ENCODE peak calls at places on chromosomes 4 and X, in nine cellular contexts. A, T, J, C, G, V, R, Z and X are unnamed samples. For H3K4me1, the result is how much of the 10 kb centered on the place peaks cover.

GRCh38 chr4:5378002-5378401 is 326.7 kb downstream of the STK32B start:
- DNase-seq in A (no peak), T (no peak), J (no peak), C (peak), G (no peak), V (peak), R (peak), Z (no peak), X (no peak)

GRCh38 chrX:74248889-74249288 is 55.1 kb upstream of the ZCCHC13 start:
- DNase-seq in A (no peak), T (no peak), J (peak), C (peak), G (peak), V (no peak), R (no peak), Z (no peak), X (no peak)

GRCh38 chr4:146338512-146338911 is 124.2 kb downstream of the REELD1 start:
- DNase-seq in A (no peak), T (no peak), J (no peak), C (no peak), G (no peak), V (peak), R (no peak), Z (no peak), X (no peak)

GRCh38 chr4:154014401-154015105 is 225.7 kb upstream of the SFRP2 start:
- DNase-seq in A (no peak), T (no peak), J (no peak), C (no peak), G (no peak), V (no peak), R (no peak), Z (no peak), X (no peak)

GRCh38 chr4:1644906-1645657 is 39.0 kb downstream of the FAM53A start:
- DNase-seq in A (peak), T (no peak), J (peak), C (peak), G (peak), V (no peak), R (no peak), Z (no peak), X (no peak)

GRCh38 chrX:39576081-39576701 is 521.6 kb downstream of the BCOR start:
- DNase-seq in A (no peak), T (no peak), J (no peak), C (peak), G (no peak), V (no peak), R (no peak), Z (no peak), X (peak)

GRCh38 chr4:153318696-153319320 is 25.7 kb upstream of the MND1 start:
- DNase-seq in A (no peak), T (no peak), J (peak), C (peak), G (peak), V (peak), R (peak), Z (peak), X (no peak)

GRCh38 chr4:99179626-99180025 is 35.5 kb upstream of the ADH4 start:
- DNase-seq in A (no peak), T (no peak), J (no peak), C (no peak), G (no peak), V (no peak), R (no peak), Z (no peak), X (no peak)

GRCh38 chr4:111681751-111682150 is 463.5 kb upstream of the FAM241A start:
- DNase-seq in A (no peak), T (no peak), J (no peak), C (no peak), G (no peak), V (no peak), R (no peak), Z (no peak), X (no peak)

GRCh38 chrX:38045697-38046096 is 39.3 kb downstream of the SYTL5 start:
- DNase-seq in A (no peak), T (no peak), J (peak), C (no peak), G (no peak), V (no peak), R (no peak), Z (peak), X (no peak)

GRCh38 chr4:112519689-112520597 is 4.0 kb upstream of the NEUROG2 start:
- DNase-seq in A (no peak), T (no peak), J (no peak), C (peak), G (no peak), V (no peak), R (peak), Z (no peak), X (no peak)

GRCh38 chr4:140236649-140237160 is 82.7 kb upstream of the MAML3 start:
- DNase-seq in A (no peak), T (no peak), J (no peak), C (no peak), G (no peak), V (peak), R (no peak), Z (no peak), X (no peak)

GRCh38 chrX:103831803-103832544 is at the start of gene RAB9B:
- DNase-seq in A (peak), T (peak), J (peak), C (peak), G (peak), V (peak), R (no peak), Z (peak), X (peak)

GRCh38 chrX:46587753-46588171 is 14.2 kb downstream of the CHST7 start:
- DNase-seq in A (no peak), T (no peak), J (no peak), C (no peak), G (no peak), V (no peak), R (no peak), Z (no peak), X (no peak)

GRCh38 chr4:189656551-189657165 is 284.0 kb upstream of the FRG1 start:
- DNase-seq in A (no peak), T (no peak), J (peak), C (no peak), G (no peak), V (no peak), R (no peak), Z (no peak), X (no peak)

GRCh38 chr4:73620115-73620792 is at the start of gene RASSF6:
- DNase-seq in A (no peak), T (peak), J (peak), C (peak), G (no peak), V (no peak), R (peak), Z (no peak), X (no peak)

GRCh38 chrX:69014200-69014599 is 151.1 kb downstream of the PJA1 start:
- DNase-seq in A (no peak), T (peak), J (no peak), C (no peak), G (no peak), V (peak), R (no peak), Z (no peak), X (no peak)

GRCh38 chrX:108468486-108468885 is 28.8 kb downstream of the COL4A5 start:
- DNase-seq in A (no peak), T (no peak), J (no peak), C (no peak), G (no peak), V (peak), R (no peak), Z (no peak), X (no peak)

GRCh38 chr4:151807220-151807619 is 46.4 kb upstream of the GATB start:
- DNase-seq in A (no peak), T (no peak), J (no peak), C (no peak), G (peak), V (no peak), R (no peak), Z (no peak), X (no peak)

GRCh38 chr4:88900432-88900831 is 156.6 kb downstream of the FAM13A start:
- DNase-seq in A (no peak), T (no peak), J (no peak), C (no peak), G (no peak), V (peak), R (no peak), Z (no peak), X (no peak)

GRCh38 chr4:8537041-8537461 is 43.1 kb upstream of the GPR78 start:
- DNase-seq in A (peak), T (peak), J (peak), C (no peak), G (peak), V (peak), R (no peak), Z (peak), X (peak)

GRCh38 chrX:42195506-42195905 is 272.2 kb upstream of the CASK start:
- DNase-seq in A (no peak), T (no peak), J (no peak), C (peak), G (no peak), V (no peak), R (no peak), Z (no peak), X (no peak)

GRCh38 chr4:126364290-126364978 is 1049.7 kb downstream of the FAT4 start:
- DNase-seq in A (no peak), T (no peak), J (no peak), C (no peak), G (no peak), V (peak), R (no peak), Z (no peak), X (no peak)

GRCh38 chr4:47839259-47839658 is 1.4 kb upstream of the CORIN start:
- DNase-seq in A (no peak), T (no peak), J (peak), C (peak), G (peak), V (peak), R (peak), Z (peak), X (peak)

GRCh38 chr4:26281876-26282275 is 38.9 kb upstream of the RBPJ start:
- DNase-seq in A (no peak), T (no peak), J (no peak), C (no peak), G (no peak), V (peak), R (no peak), Z (no peak), X (no peak)

GRCh38 chrX:54964766-54965511 is 29.0 kb downstream of the PFKFB1 start:
- DNase-seq in A (no peak), T (no peak), J (no peak), C (no peak), G (no peak), V (no peak), R (no peak), Z (no peak), X (no peak)

GRCh38 chr4:53461244-53461643 is 83.8 kb downstream of the FIP1L1 start:
- DNase-seq in A (no peak), T (no peak), J (no peak), C (no peak), G (no peak), V (peak), R (no peak), Z (no peak), X (no peak)

GRCh38 chr4:13626492-13627184 is 887 bp downstream of the BOD1L1 start:
- DNase-seq in A (no peak), T (no peak), J (no peak), C (no peak), G (no peak), V (no peak), R (no peak), Z (peak), X (no peak)

GRCh38 chr4:75834095-75834771 is 68.0 kb downstream of the PPEF2 start:
- DNase-seq in A (no peak), T (no peak), J (no peak), C (no peak), G (no peak), V (no peak), R (no peak), Z (no peak), X (no peak)

GRCh38 chr4:109557433-109557832 is 2.6 kb upstream of the MCUB start:
- DNase-seq in A (no peak), T (no peak), J (no peak), C (no peak), G (no peak), V (no peak), R (no peak), Z (no peak), X (no peak)

GRCh38 chr4:88514557-88515511 is 8.7 kb downstream of the PYURF start:
- DNase-seq in A (no peak), T (no peak), J (no peak), C (no peak), G (no peak), V (no peak), R (no peak), Z (no peak), X (no peak)

GRCh38 chr4:28555851-28556250 is 1695.2 kb downstream of the STIM2 start:
- DNase-seq in A (no peak), T (no peak), J (no peak), C (no peak), G (no peak), V (peak), R (no peak), Z (no peak), X (no peak)

GRCh38 chr4:173399016-173399415 is at the start of gene SCRG1:
- DNase-seq in A (no peak), T (no peak), J (no peak), C (peak), G (peak), V (peak), R (no peak), Z (peak), X (peak)

GRCh38 chrX:40471965-40472648 is 108.7 kb upstream of the ATP6AP2 start:
- DNase-seq in A (no peak), T (peak), J (peak), C (peak), G (peak), V (peak), R (peak), Z (peak), X (no peak)

GRCh38 chr4:76784237-76784636 is 113.7 kb downstream of the SOWAHB start:
- DNase-seq in A (no peak), T (no peak), J (no peak), C (peak), G (no peak), V (no peak), R (peak), Z (no peak), X (no peak)

GRCh38 chr4:142600952-142601351 is 245.1 kb downstream of the INPP4B start:
- DNase-seq in A (no peak), T (no peak), J (no peak), C (no peak), G (no peak), V (no peak), R (no peak), Z (no peak), X (no peak)

GRCh38 chr4:76782837-76783236 is 115.1 kb downstream of the SOWAHB start:
- DNase-seq in A (no peak), T (no peak), J (no peak), C (peak), G (no peak), V (peak), R (no peak), Z (no peak), X (no peak)

GRCh38 chr4:176034498-176034897 is 31.1 kb upstream of the WDR17 start:
- DNase-seq in A (no peak), T (no peak), J (peak), C (peak), G (peak), V (peak), R (peak), Z (peak), X (no peak)

GRCh38 chrX:71095971-71096701 is 485 bp downstream of the FOXO4 start:
- DNase-seq in A (no peak), T (peak), J (no peak), C (no peak), G (no peak), V (peak), R (no peak), Z (no peak), X (peak)

GRCh38 chr4:80071643-80072606 is 1.1 kb downstream of the ANTXR2 start:
- DNase-seq in A (peak), T (peak), J (peak), C (peak), G (peak), V (peak), R (no peak), Z (peak), X (peak)

GRCh38 chr4:80070880-80071620 is 2.0 kb downstream of the ANTXR2 start:
- DNase-seq in A (no peak), T (no peak), J (peak), C (no peak), G (no peak), V (peak), R (no peak), Z (no peak), X (no peak)

GRCh38 chr4:80072607-80073361 is at the start of gene ANTXR2:
- DNase-seq in A (peak), T (peak), J (peak), C (peak), G (peak), V (peak), R (no peak), Z (peak), X (peak)

GRCh38 chr4:80069108-80069836 is 3.8 kb downstream of the ANTXR2 start:
- DNase-seq in A (no peak), T (no peak), J (no peak), C (no peak), G (no peak), V (peak), R (no peak), Z (no peak), X (no peak)

DNA sequence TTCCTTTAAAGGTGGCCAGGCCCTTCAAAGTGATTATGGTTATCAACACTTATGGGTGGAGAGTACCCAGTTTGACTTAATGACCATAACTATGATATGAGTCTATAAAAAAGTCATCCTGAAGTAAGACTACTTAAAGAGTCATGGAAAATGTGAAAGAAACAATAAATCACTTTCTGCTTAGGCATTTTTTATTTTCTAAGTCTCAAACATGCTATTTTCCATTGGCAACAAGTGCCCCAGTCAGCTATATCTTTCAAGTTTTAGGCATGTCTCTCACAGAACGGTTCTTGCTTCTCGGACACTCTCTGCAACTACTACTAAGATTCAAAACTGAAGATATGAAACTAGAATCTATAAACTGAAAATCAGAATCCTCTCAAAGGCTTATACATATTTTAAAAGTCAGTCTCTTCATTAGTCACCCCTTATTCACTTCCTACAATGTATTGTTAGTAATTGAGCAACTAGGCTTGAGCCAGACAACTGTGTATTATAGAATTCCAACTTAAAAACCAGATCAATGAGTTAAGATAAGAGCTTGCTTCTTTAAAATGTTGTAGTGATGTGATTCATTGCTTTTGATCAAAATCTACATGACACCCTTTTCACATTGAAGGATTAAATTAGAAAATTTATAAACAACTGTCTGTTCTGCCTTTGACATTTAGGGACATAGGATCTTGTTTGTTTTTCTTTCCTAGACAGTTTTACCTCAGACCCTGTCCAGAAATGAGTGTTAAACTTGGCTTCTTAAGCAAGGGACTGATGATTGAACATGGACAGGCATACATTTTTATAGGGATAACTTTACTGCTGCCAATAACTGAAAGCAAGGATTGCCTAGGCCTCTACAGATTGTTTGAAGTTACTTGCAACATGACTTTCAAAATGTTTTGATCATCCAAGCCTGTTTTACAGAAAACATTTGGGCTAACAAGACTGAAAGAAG is 2.9 kb downstream of the ANTXR2 start:
- DNase-seq in A (no peak), T (no peak), J (no peak), C (no peak), G (no peak), V (peak), R (no peak), Z (no peak), X (no peak)
- H3K4me1 ChIP-seq in A (under half), T (under half), J (under half), C (under half), G (under half), V (under half), R (under half), Z (under half), X (under half)

GRCh38 chrX:66676990-66677389 is 38.1 kb upstream of the EDA2R start:
- DNase-seq in A (no peak), T (no peak), J (no peak), C (no peak), G (no peak), V (peak), R (no peak), Z (no peak), X (no peak)
- H3K4me3 ChIP-seq in A (no peak), T (no peak), J (no peak), C (no peak), G (no peak), V (no peak), R (peak), Z (no peak), X (no peak)

DNA sequence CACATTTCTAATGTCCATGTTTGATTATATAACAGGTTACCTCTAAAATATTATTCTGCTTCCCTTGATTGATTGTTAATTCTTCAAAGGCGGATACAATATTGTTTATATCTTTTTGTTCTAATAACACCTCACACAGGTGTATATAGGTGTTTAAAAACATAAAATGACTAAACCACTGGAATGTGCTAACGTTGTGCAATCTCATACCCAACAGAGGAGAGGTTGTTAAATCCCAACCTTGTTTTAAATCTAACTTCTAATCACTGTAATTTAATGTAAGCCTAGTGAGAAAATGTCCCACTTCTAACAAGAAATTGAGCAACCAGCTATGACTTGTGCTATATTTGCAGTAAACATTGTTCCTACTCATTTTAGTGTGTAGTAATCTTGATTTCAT is 1.3 kb downstream of the ODAM start:
- DNase-seq in A (no peak), T (no peak), J (no peak), C (no peak), G (no peak), V (no peak), R (no peak), Z (no peak), X (no peak)
- H3K4me1 ChIP-seq in A (under half), T (under half), J (under half), C (under half), G (under half), V (under half), R (under half), Z (under half), X (under half)

GRCh38 chr4:108193891-108194672 is 25.4 kb upstream of the LEF1 start:
- DNase-seq in A (no peak), T (no peak), J (no peak), C (peak), G (no peak), V (no peak), R (no peak), Z (no peak), X (no peak)

GRCh38 chr4:108188770-108189169 is 20.0 kb upstream of the LEF1 start:
- DNase-seq in A (no peak), T (no peak), J (no peak), C (no peak), G (no peak), V (no peak), R (no peak), Z (no peak), X (no peak)

GRCh38 chr4:108192056-108192455 is 23.3 kb upstream of the LEF1 start:
- DNase-seq in A (no peak), T (no peak), J (no peak), C (no peak), G (no peak), V (no peak), R (no peak), Z (no peak), X (no peak)

DNA sequence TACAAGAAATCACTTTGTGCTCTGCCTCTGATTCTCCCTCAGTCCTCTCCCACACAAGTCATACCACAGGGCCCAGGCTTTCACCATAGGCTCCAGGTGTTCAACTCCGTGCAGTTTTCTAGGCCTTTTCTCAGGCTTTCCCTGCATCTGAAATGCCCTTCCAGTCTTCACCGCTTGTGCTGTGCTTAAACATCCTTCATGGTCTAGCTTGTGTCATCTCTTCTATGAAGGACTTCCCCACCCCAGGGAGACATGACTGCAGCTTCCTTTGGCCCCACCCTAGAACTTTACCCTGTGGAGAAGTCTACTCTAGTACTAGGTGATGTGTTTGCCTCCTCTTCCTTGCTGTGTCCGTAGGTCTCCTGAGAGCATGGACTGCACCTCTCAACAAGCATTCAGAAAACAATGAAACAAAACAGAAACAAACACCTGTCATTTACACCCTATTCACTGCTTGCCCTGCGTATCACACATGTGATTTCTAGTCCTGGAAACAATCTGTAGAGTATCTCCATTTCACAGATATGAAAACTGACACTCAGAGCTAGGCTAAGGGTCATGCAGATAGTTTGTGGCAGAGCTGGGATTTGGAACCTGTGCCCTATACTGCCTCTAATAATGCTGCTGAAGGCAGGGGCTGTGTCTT is 22.7 kb upstream of the LEF1 start:
- DNase-seq in A (no peak), T (no peak), J (no peak), C (no peak), G (no peak), V (no peak), R (no peak), Z (no peak), X (no peak)
- H3K4me3 ChIP-seq in A (no peak), T (no peak), J (no peak), C (no peak), G (no peak), V (no peak), R (no peak), Z (no peak), X (no peak)